ENCODE peak calls at places on chromosomes 6 and 20, in five cellular contexts. One of them, this sample, is unnamed.

GRCh38 chr6:7909323-7910276 is 988 bp downstream of the TXNDC5 start:
- DNase-seq in naive B cell: no peak
- DNase-seq in GOT3: peak; percentile 15
- DNase-seq in nephron progenitor cell: peak; percentile 74
- DNase-seq in AG09309: no peak
- DNase-seq in this sample: no peak

GRCh38 chr6:13297391-13297790 is 30.9 kb downstream of the TBC1D7 start:
- DNase-seq in nephron progenitor cell: no peak
- DNase-seq in GOT3: no peak
- DNase-seq in naive B cell: no peak
- DNase-seq in AG09309: no peak
- DNase-seq in this sample: no peak

GRCh38 chr6:168314029-168314420 is 5.6 kb downstream of the DACT2 start:
- DNase-seq in GOT3: no peak
- DNase-seq in nephron progenitor cell: peak; percentile 40
- DNase-seq in naive B cell: no peak
- DNase-seq in AG09309: no peak
- DNase-seq in this sample: no peak

GRCh38 chr6:129297592-129297991 is 412.4 kb downstream of the ARHGAP18 start:
- DNase-seq in GOT3: no peak
- DNase-seq in naive B cell: no peak
- DNase-seq in nephron progenitor cell: no peak
- DNase-seq in AG09309: no peak
- DNase-seq in this sample: no peak

GRCh38 chr6:125259354-125259736 is 42.4 kb downstream of the HDDC2 start:
- DNase-seq in GOT3: no peak
- DNase-seq in nephron progenitor cell: no peak
- DNase-seq in AG09309: no peak
- DNase-seq in naive B cell: no peak
- DNase-seq in this sample: no peak

GRCh38 chr6:142945071-142945445 is at the start of gene HIVEP2:
- DNase-seq in nephron progenitor cell: peak; percentile 86
- DNase-seq in AG09309: no peak
- DNase-seq in GOT3: peak; percentile 29
- DNase-seq in naive B cell: peak; percentile 82
- DNase-seq in this sample: peak; percentile 56

GRCh38 chr6:129175066-129175465 is 292.1 kb downstream of the LAMA2 start:
- DNase-seq in AG09309: no peak
- DNase-seq in naive B cell: no peak
- DNase-seq in nephron progenitor cell: no peak
- DNase-seq in GOT3: no peak
- DNase-seq in this sample: no peak

GRCh38 chr6:75632247-75632646 is 30.6 kb downstream of the SENP6 start:
- DNase-seq in naive B cell: no peak
- DNase-seq in AG09309: no peak
- DNase-seq in GOT3: no peak
- DNase-seq in nephron progenitor cell: no peak
- DNase-seq in this sample: no peak

GRCh38 chr6:152094992-152095592 is 287.6 kb downstream of the ESR1 start:
- DNase-seq in naive B cell: no peak
- DNase-seq in AG09309: peak; percentile 99
- DNase-seq in nephron progenitor cell: no peak
- DNase-seq in GOT3: peak; percentile 4
- DNase-seq in this sample: peak; percentile 92

GRCh38 chr6:146543211-146543939 is at the start of gene RAB32:
- DNase-seq in naive B cell: no peak
- DNase-seq in GOT3: peak; percentile 59
- DNase-seq in nephron progenitor cell: peak; percentile 87
- DNase-seq in AG09309: peak; percentile 78
- DNase-seq in this sample: peak; percentile 67

GRCh38 chr20:40563296-40563950 is 125.6 kb downstream of the MAFB start:
- DNase-seq in naive B cell: no peak
- DNase-seq in GOT3: no peak
- DNase-seq in nephron progenitor cell: no peak
- DNase-seq in AG09309: no peak
- DNase-seq in this sample: peak; percentile 16

This sample was measured in thoracic aorta.